ENCODE peak calls at places on chromosomes 5 and 9, in four cellular contexts. One of them, this sample, is unnamed.

GRCh38 chr9:31916591-31917223 is 467.7 kb upstream of the ACO1 start:
- DNase-seq in HL-60: no peak
- DNase-seq in GM12878: no peak
- DNase-seq in K562: no peak
- DNase-seq in this sample: no peak

GRCh38 chr5:4802044-4802443 is 338.1 kb upstream of the ADAMTS16 start:
- DNase-seq in K562: no peak
- DNase-seq in HL-60: no peak
- DNase-seq in GM12878: no peak
- DNase-seq in this sample: no peak

GRCh38 chr5:51811883-51812282 is 428.6 kb downstream of the ISL1 start:
- DNase-seq in HL-60: no peak
- DNase-seq in K562: no peak
- DNase-seq in GM12878: no peak
- DNase-seq in this sample: no peak

GRCh38 chr9:84024041-84024575 is 43.5 kb downstream of the RMI1 start:
- DNase-seq in K562: no peak
- DNase-seq in GM12878: no peak
- DNase-seq in HL-60: no peak
- DNase-seq in this sample: no peak

GRCh38 chr5:31638748-31639418 is at the start of gene PDZD2:
- DNase-seq in K562: peak
- DNase-seq in GM12878: peak
- DNase-seq in HL-60: peak
- DNase-seq in this sample: peak

GRCh38 chr5:82329393-82329792 is 51.2 kb upstream of the RPS23 start:
- DNase-seq in K562: no peak
- DNase-seq in GM12878: no peak
- DNase-seq in HL-60: no peak
- DNase-seq in this sample: no peak

GRCh38 chr5:73201547-73202513 is 28.8 kb downstream of the TMEM174 start:
- DNase-seq in GM12878: no peak
- DNase-seq in K562: peak
- DNase-seq in HL-60: peak
- DNase-seq in this sample: peak

GRCh38 chr9:121259498-121259897 is 8.5 kb upstream of the GSN start:
- DNase-seq in HL-60: no peak
- DNase-seq in K562: no peak
- DNase-seq in GM12878: no peak
- DNase-seq in this sample: no peak

GRCh38 chr5:173919443-173919842 is 31.3 kb downstream of the CPEB4 start:
- DNase-seq in GM12878: no peak
- DNase-seq in HL-60: no peak
- DNase-seq in K562: no peak
- DNase-seq in this sample: no peak

GRCh38 chr5:113123563-113123962 is 147.0 kb downstream of the DCP2 start:
- DNase-seq in K562: no peak
- DNase-seq in GM12878: no peak
- DNase-seq in HL-60: no peak
- DNase-seq in this sample: no peak

GRCh38 chr5:141913560-141913959 is 10.1 kb upstream of the DELE1 start:
- DNase-seq in K562: no peak
- DNase-seq in GM12878: no peak
- DNase-seq in HL-60: no peak
- DNase-seq in this sample: no peak

GRCh38 chr5:421901-422300 is 21.1 kb upstream of the EXOC3 start:
- DNase-seq in K562: no peak
- DNase-seq in GM12878: no peak
- DNase-seq in HL-60: no peak
- DNase-seq in this sample: no peak

GRCh38 chr5:81842795-81843377 is 92.0 kb upstream of the SSBP2 start:
- DNase-seq in K562: no peak
- DNase-seq in HL-60: no peak
- DNase-seq in GM12878: no peak
- DNase-seq in this sample: no peak

GRCh38 chr9:75414367-75415160 is 326.2 kb downstream of the OSTF1 start:
- DNase-seq in K562: no peak
- DNase-seq in GM12878: no peak
- DNase-seq in HL-60: no peak
- DNase-seq in this sample: no peak

GRCh38 chr9:7342721-7343120 is 456.9 kb downstream of the DMAC1 start:
- DNase-seq in HL-60: no peak
- DNase-seq in K562: no peak
- DNase-seq in GM12878: no peak
- DNase-seq in this sample: no peak

GRCh38 chr5:129771058-129771838 is 23.4 kb downstream of the MINAR2 start:
- DNase-seq in GM12878: peak
- DNase-seq in K562: peak
- DNase-seq in HL-60: peak
- DNase-seq in this sample: no peak

GRCh38 chr5:94893404-94894145 is 275.1 kb downstream of the SLF1 start:
- DNase-seq in GM12878: no peak
- DNase-seq in K562: no peak
- DNase-seq in HL-60: no peak
- DNase-seq in this sample: no peak

GRCh38 chr5:104540448-104540847 is 977.9 kb upstream of the NUDT12 start:
- DNase-seq in K562: no peak
- DNase-seq in GM12878: no peak
- DNase-seq in HL-60: no peak
- DNase-seq in this sample: no peak

GRCh38 chr5:123454236-123454911 is 31.2 kb upstream of the CEP120 start:
- DNase-seq in GM12878: no peak
- DNase-seq in K562: no peak
- DNase-seq in HL-60: no peak
- DNase-seq in this sample: no peak

GRCh38 chr9:98491778-98492177 is 217.0 kb downstream of the GABBR2 start:
- DNase-seq in HL-60: no peak
- DNase-seq in GM12878: no peak
- DNase-seq in K562: no peak
- DNase-seq in this sample: no peak

GRCh38 chr9:137437691-137438590 is 3.2 kb downstream of the ENTPD8 start:
- DNase-seq in K562: no peak
- DNase-seq in GM12878: no peak
- DNase-seq in HL-60: no peak
- DNase-seq in this sample: no peak

GRCh38 chr5:180787025-180787424 is 15.6 kb downstream of the MGAT1 start:
- DNase-seq in HL-60: no peak
- DNase-seq in K562: no peak
- DNase-seq in GM12878: no peak
- DNase-seq in this sample: no peak

GRCh38 chr5:172503925-172504730 is 49.8 kb upstream of the SH3PXD2B start:
- DNase-seq in K562: no peak
- DNase-seq in HL-60: no peak
- DNase-seq in GM12878: no peak
- DNase-seq in this sample: no peak

GRCh38 chr5:68432682-68433081 is 217.1 kb downstream of the PIK3R1 start:
- DNase-seq in HL-60: no peak
- DNase-seq in K562: no peak
- DNase-seq in GM12878: no peak
- DNase-seq in this sample: no peak

GRCh38 chr5:133226186-133226585 is 174.4 kb downstream of the HSPA4 start:
- DNase-seq in K562: no peak
- DNase-seq in HL-60: no peak
- DNase-seq in GM12878: no peak
- DNase-seq in this sample: no peak

GRCh38 chr9:118321823-118322222 is 617.6 kb downstream of the TLR4 start:
- DNase-seq in K562: no peak
- DNase-seq in HL-60: no peak
- DNase-seq in GM12878: no peak
- DNase-seq in this sample: no peak

GRCh38 chr5:13359326-13359725 is 585.2 kb downstream of the DNAH5 start:
- DNase-seq in GM12878: no peak
- DNase-seq in K562: no peak
- DNase-seq in HL-60: no peak
- DNase-seq in this sample: no peak

GRCh38 chr9:79977510-79978197 is 405.9 kb downstream of the TLE4 start:
- DNase-seq in HL-60: no peak
- DNase-seq in GM12878: no peak
- DNase-seq in K562: no peak
- DNase-seq in this sample: no peak

GRCh38 chr5:158590936-158591863 is 508.5 kb downstream of the EBF1 start:
- DNase-seq in GM12878: no peak
- DNase-seq in K562: no peak
- DNase-seq in HL-60: no peak
- DNase-seq in this sample: no peak

GRCh38 chr9:130707225-130707976 is 13.8 kb downstream of the EXOSC2 start:
- DNase-seq in HL-60: peak
- DNase-seq in K562: no peak
- DNase-seq in GM12878: no peak
- DNase-seq in this sample: no peak

DNA sequence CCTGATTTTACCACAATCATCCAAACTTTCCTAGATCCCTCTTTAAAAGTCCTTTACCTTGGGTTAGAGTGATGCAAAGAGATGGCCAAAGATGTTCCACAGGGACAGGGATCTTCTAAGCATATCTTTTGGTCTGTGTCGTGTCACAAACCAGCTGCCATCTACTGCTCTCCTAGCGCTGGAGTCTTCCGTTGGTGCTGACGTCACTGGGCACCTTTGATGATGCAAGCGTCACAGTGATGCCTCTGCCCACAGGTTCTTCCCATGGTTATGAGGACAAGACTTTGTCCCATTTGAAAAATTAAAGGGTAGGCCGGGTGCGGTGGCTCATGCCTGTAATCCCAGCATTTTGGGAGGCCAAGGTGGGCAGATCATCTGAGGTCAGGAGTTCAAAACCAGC is 1.7 kb upstream of the GLT6D1 start:
- DNase-seq in GM12878: no peak
- DNase-seq in K562: no peak
- DNase-seq in HL-60: no peak
- DNase-seq in this sample: no peak
- TF ChIP-seq SPI1 in GM12878: no peak
- TF ChIP-seq SPI1 in K562: no peak
- TF ChIP-seq SPI1 in HL-60: no peak
- TF ChIP-seq SPI1 in this sample: no peak

GRCh38 chr5:137470921-137471220 is 28.3 kb downstream of the SPOCK1 start:
- DNase-seq in HL-60: no peak
- DNase-seq in K562: no peak
- DNase-seq in GM12878: no peak
- DNase-seq in this sample: no peak
- TF ChIP-seq SPI1 in HL-60: no peak
- TF ChIP-seq SPI1 in K562: no peak
- TF ChIP-seq SPI1 in GM12878: no peak
- TF ChIP-seq SPI1 in this sample: no peak

DNA sequence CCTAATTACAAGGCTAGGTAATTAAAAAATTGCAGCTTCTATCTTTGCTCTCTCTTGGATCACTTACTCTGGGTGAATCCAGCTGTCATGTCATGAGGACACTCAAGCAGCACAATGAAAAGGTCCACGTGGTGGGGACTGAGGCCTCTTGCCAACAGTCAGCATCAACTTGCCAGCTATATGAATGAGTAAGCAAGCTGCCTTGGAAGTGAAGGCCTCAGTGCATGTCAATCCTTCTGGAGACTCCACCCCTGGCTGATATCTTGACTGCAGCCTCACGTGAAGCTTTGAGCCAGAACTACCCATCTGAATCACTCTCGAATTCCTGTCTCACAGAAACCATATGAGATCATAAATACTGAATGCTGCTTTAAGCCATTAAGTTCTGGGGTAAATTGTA is 140.5 kb downstream of the SNX18 start:
- DNase-seq in K562: no peak
- DNase-seq in HL-60: no peak
- DNase-seq in GM12878: no peak
- DNase-seq in this sample: no peak
- TF ChIP-seq SPI1 in K562: no peak
- TF ChIP-seq SPI1 in HL-60: no peak
- TF ChIP-seq SPI1 in GM12878: no peak
- TF ChIP-seq SPI1 in this sample: no peak

GRCh38 chr5:65721050-65721774 is 697 bp downstream of the SGTB start:
- DNase-seq in HL-60: peak
- DNase-seq in GM12878: no peak
- DNase-seq in K562: peak
- DNase-seq in this sample: no peak
- TF ChIP-seq SPI1 in HL-60: no peak
- TF ChIP-seq SPI1 in GM12878: peak
- TF ChIP-seq SPI1 in K562: no peak
- TF ChIP-seq SPI1 in this sample: peak

DNA sequence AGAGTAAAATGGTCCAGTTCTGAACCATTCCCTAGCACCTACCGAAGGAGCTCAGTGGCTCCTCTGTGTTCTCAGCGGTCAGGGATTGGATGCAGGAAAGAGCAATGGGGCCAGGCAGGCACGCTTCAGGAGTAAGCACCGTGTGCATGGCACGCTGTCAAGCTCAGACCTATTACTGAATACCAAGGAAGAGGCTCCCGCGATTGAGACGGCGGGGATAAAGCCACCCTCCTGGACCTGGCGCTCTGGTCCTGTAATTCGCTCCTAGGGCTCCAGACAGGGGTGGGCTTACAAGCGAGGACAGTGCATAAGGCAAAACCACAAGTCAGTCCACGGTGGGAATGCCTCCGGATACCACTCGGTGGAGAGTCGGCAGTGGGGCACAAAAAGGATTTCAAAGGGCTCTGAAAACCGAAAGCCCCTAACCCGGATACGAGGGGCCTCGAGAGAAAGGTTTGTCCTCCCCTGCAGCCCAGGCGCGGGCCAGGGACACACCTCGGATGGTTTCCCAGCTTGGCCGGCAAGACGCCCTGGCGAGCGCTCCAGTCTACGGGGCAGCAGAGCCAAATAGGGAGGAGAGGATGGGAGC is 981 bp downstream of the OXCT1 start:
- DNase-seq in K562: peak
- DNase-seq in GM12878: no peak
- DNase-seq in HL-60: peak
- DNase-seq in this sample: no peak
- TF ChIP-seq SPI1 in K562: no peak
- TF ChIP-seq SPI1 in GM12878: no peak
- TF ChIP-seq SPI1 in HL-60: no peak
- TF ChIP-seq SPI1 in this sample: no peak

GRCh38 chr5:169695025-169695625 is 58.0 kb downstream of the DOCK2 start:
- DNase-seq in K562: no peak
- DNase-seq in HL-60: no peak
- DNase-seq in GM12878: no peak
- DNase-seq in this sample: no peak

GRCh38 chr5:169695919-169696490 is 58.9 kb downstream of the DOCK2 start:
- DNase-seq in K562: no peak
- DNase-seq in HL-60: no peak
- DNase-seq in GM12878: no peak
- DNase-seq in this sample: no peak

GRCh38 chr5:169697976-169698375 is 60.9 kb downstream of the DOCK2 start:
- DNase-seq in GM12878: no peak
- DNase-seq in K562: no peak
- DNase-seq in HL-60: no peak
- DNase-seq in this sample: no peak

GRCh38 chr5:169697518-169697890 is 60.4 kb downstream of the DOCK2 start:
- DNase-seq in GM12878: no peak
- DNase-seq in HL-60: no peak
- DNase-seq in K562: no peak
- DNase-seq in this sample: no peak

GRCh38 chr5:169696621-169697517 is 59.8 kb downstream of the DOCK2 start:
- DNase-seq in HL-60: no peak
- DNase-seq in K562: no peak
- DNase-seq in GM12878: no peak
- DNase-seq in this sample: no peak
- TF ChIP-seq SPI1 in HL-60: no peak
- TF ChIP-seq SPI1 in K562: no peak
- TF ChIP-seq SPI1 in GM12878: no peak
- TF ChIP-seq SPI1 in this sample: no peak

This sample was measured in GM12891.